ENCODE peak calls at places on chromosomes 1 and 21, in six cellular contexts. X is NCI-H774; Y is activated CD4-positive, alpha-beta T cell treated with anti-CD3 and anti-CD28 coated beads, Interleukin-2, amount 50 U/mL, for 48 hours; J is NCI-H748 treated with DMSO at 0.1 percent for 48 hours; G is caudate nucleus; W is activated naive CD4-positive, alpha-beta T cell treated with Interleukin-2 at 50 U/mL for 16 hours. N is an unnamed sample.
A peak's percentile ranks its signal among the peaks of the same experiment; 100 is the strongest.

GRCh38 chr1:179353546-179353945 is 12.2 kb upstream of the AXDND1 start:
- DNase-seq in X (no peak), W (no peak), J (no peak), G (no peak), Y (no peak), N (no peak)

GRCh38 chr1:169548312-169548711 is 38.0 kb downstream of the F5 start:
- DNase-seq in Y (no peak), G (no peak), J (no peak), X (no peak), W (no peak), N (no peak)

GRCh38 chr21:41678944-41679343 is 87.9 kb downstream of the RIPK4 start:
- DNase-seq in X (peak; percentile 81), G (peak; percentile 75), Y (no peak), W (no peak), J (peak; percentile 30), N (no peak)

GRCh38 chr1:191034126-191034525 is 556.5 kb upstream of the BRINP3 start:
- DNase-seq in G (no peak), J (no peak), W (no peak), Y (no peak), X (no peak), N (no peak)

GRCh38 chr1:25744140-25744581 is 55.8 kb upstream of the SELENON start:
- DNase-seq in G (peak; percentile 63), J (no peak), X (no peak), W (no peak), Y (no peak), N (no peak)

GRCh38 chr1:151728151-151728711 is 6.9 kb downstream of the RIIAD1 start:
- DNase-seq in Y (no peak), W (no peak), G (peak; percentile 31), X (no peak), J (no peak), N (no peak)

GRCh38 chr1:244104309-244105060 is 53.4 kb downstream of the ZBTB18 start:
- DNase-seq in J (peak; percentile 1), G (no peak), Y (no peak), W (no peak), X (peak; percentile 42), N (no peak)

GRCh38 chr21:27526451-27526850 is 559.6 kb upstream of the ADAMTS5 start:
- DNase-seq in J (no peak), G (no peak), X (no peak), Y (no peak), W (no peak), N (no peak)

GRCh38 chr1:30877205-30877912 is 31.2 kb downstream of the SDC3 start:
- DNase-seq in W (no peak), G (peak; percentile 40), Y (no peak), J (no peak), X (no peak), N (no peak)

GRCh38 chr1:227959325-227959860 is 11.7 kb upstream of the WNT9A start:
- DNase-seq in X (no peak), W (no peak), G (no peak), J (no peak), Y (no peak), N (no peak)

GRCh38 chr1:169890761-169891538 is 2.7 kb downstream of the SCYL3 start:
- DNase-seq in J (no peak), Y (peak; percentile 19), X (no peak), W (peak; percentile 38), G (no peak), N (no peak)

GRCh38 chr1:37763791-37764741 is 854 bp downstream of the EPHA10 start:
- DNase-seq in J (no peak), W (peak; percentile 40), X (no peak), Y (peak; percentile 57), G (no peak), N (peak; percentile 69)

GRCh38 chr1:204841798-204842197 is 28.9 kb upstream of the NFASC start:
- DNase-seq in Y (no peak), W (no peak), G (no peak), X (no peak), J (no peak), N (no peak)

GRCh38 chr1:113390871-113391642 is 742 bp downstream of the MAGI3 start:
- DNase-seq in Y (peak; percentile 55), X (no peak), J (no peak), G (peak; percentile 26), W (peak; percentile 54), N (peak; percentile 43)